ENCODE peak calls at places on chromosomes 16 and 17, in six cellular contexts. B is ELR; V is effector CD8-positive, alpha-beta T cell; C is stimulated activated CD8-positive, alpha-beta memory T cell treated with anti-CD3 and anti-CD28 coated beads, Interleukin-7, amount 100 ng/mL, for 1 hour; G is activated naive CD4-positive, alpha-beta T cell treated with Interleukin-2 at 50 U/mL for 16 hours; W is HS-5. I is an unnamed sample.
A peak's percentile ranks its signal among the peaks of the same experiment; 100 is the strongest.

GRCh38 chr16:86591270-86591669 is 12.9 kb downstream of the FOXL1 start:
- DNase-seq in B (no peak), V (no peak), C (no peak), G (no peak), W (no peak), I (no peak)

GRCh38 chr16:28009586-28010373 is 53.7 kb downstream of the GSG1L start:
- DNase-seq in B (no peak), V (no peak), C (no peak), G (no peak), W (no peak), I (no peak)

GRCh38 chr16:61678182-61678581 is 358.1 kb downstream of the CDH8 start:
- DNase-seq in B (no peak), V (no peak), C (no peak), G (no peak), W (no peak), I (no peak)

GRCh38 chr16:87178977-87179376 is 138.2 kb downstream of the C16orf95 start:
- DNase-seq in B (peak; percentile 82), V (no peak), C (no peak), G (no peak), W (no peak), I (no peak)

GRCh38 chr16:1812732-1813163 is 13.9 kb downstream of the HAGH start:
- DNase-seq in B (peak; percentile 23), V (peak; percentile 23), C (no peak), G (peak; percentile 43), W (no peak), I (peak; percentile 12)

GRCh38 chr17:46122486-46122871 is 70.8 kb downstream of the KANSL1 start:
- DNase-seq in B (no peak), V (no peak), C (no peak), G (no peak), W (no peak), I (no peak)

GRCh38 chr16:87780385-87780989 is 14.7 kb upstream of the KLHDC4 start:
- DNase-seq in B (peak; percentile 70), V (peak; percentile 8), C (no peak), G (peak; percentile 48), W (no peak), I (no peak)

GRCh38 chr16:1159973-1160772 is 7.3 kb downstream of the CACNA1H start:
- DNase-seq in B (no peak), V (no peak), C (no peak), G (no peak), W (no peak), I (no peak)

GRCh38 chr16:50272111-50272571 is 5.8 kb downstream of the ADCY7 start:
- DNase-seq in B (peak; percentile 83), V (no peak), C (no peak), G (no peak), W (no peak), I (no peak)

GRCh38 chr16:27190316-27190871 is 12.9 kb upstream of the KDM8 start:
- DNase-seq in B (no peak), V (no peak), C (no peak), G (no peak), W (no peak), I (no peak)

GRCh38 chr16:4319454-4319853 is 3.6 kb downstream of the GLIS2 start:
- DNase-seq in B (no peak), V (no peak), C (no peak), G (peak; percentile 74), W (no peak), I (no peak)

GRCh38 chr16:89374393-89374948 is 115.9 kb downstream of the ANKRD11 start:
- DNase-seq in B (peak; percentile 39), V (no peak), C (no peak), G (no peak), W (no peak), I (no peak)

GRCh38 chr17:19763416-19763815 is 15.3 kb upstream of the ALDH3A1 start:
- DNase-seq in B (no peak), V (no peak), C (no peak), G (no peak), W (no peak), I (no peak)

GRCh38 chr17:66432996-66433556 is 130.7 kb downstream of the PRKCA start:
- DNase-seq in B (peak; percentile 49), V (no peak), C (no peak), G (no peak), W (no peak), I (no peak)

GRCh38 chr17:63540581-63540980 is 9.7 kb upstream of the DCAF7 start:
- DNase-seq in B (no peak), V (no peak), C (no peak), G (no peak), W (no peak), I (no peak)

GRCh38 chr16:85327731-85328664 is 215.7 kb upstream of the CIBAR2 start:
- DNase-seq in B (no peak), V (no peak), C (no peak), G (no peak), W (no peak), I (no peak)

GRCh38 chr17:35640977-35641526 is 53.9 kb downstream of the AP2B1 start:
- DNase-seq in B (no peak), V (no peak), C (no peak), G (no peak), W (no peak), I (no peak)

GRCh38 chr16:10016761-10017160 is 165.5 kb downstream of the GRIN2A start:
- DNase-seq in B (no peak), V (no peak), C (no peak), G (no peak), W (no peak), I (no peak)

GRCh38 chr17:69578385-69578936 is 164.0 kb downstream of the MAP2K6 start:
- DNase-seq in B (no peak), V (no peak), C (no peak), G (no peak), W (no peak), I (no peak)

GRCh38 chr16:83305092-83305491 is 502.7 kb upstream of the HSBP1 start:
- DNase-seq in B (peak; percentile 89), V (no peak), C (no peak), G (no peak), W (peak; percentile 72), I (peak; percentile 85)

GRCh38 chr16:85316321-85316919 is 204.1 kb upstream of the CIBAR2 start:
- DNase-seq in B (peak; percentile 67), V (peak; percentile 8), C (no peak), G (peak; percentile 28), W (no peak), I (no peak)

GRCh38 chr17:42067371-42068180 is 17.2 kb upstream of the C17orf113 start:
- DNase-seq in B (peak; percentile 65), V (peak; percentile 59), C (peak; percentile 31), G (peak; percentile 79), W (no peak), I (peak; percentile 1)

I was measured in GM04503.